ENCODE peak calls at places on chromosome 18, in eight cellular contexts. I, L, Z, Y, P, W, E and S are unnamed samples.

GRCh38 chr18:48356909-48357631 is 52.1 kb downstream of the ZBTB7C start:
- DNase-seq in P (no peak), E (no peak), W (no peak), Z (no peak), Y (no peak), L (no peak), I (no peak), S (no peak)

GRCh38 chr18:11658989-11659388 is 30.1 kb upstream of the GNAL start:
- DNase-seq in I (no peak), E (no peak), Z (no peak), P (no peak), L (no peak), W (no peak), Y (no peak), S (no peak)

GRCh38 chr18:11981633-11982366 is 493 bp downstream of the IMPA2 start:
- DNase-seq in I (peak; percentile 45), Z (peak; percentile 73), Y (peak; percentile 68), L (peak; percentile 45), W (peak; percentile 19), E (peak; percentile 54), P (peak; percentile 66), S (peak; percentile 57)

GRCh38 chr18:7000484-7001096 is 117.0 kb downstream of the LAMA1 start:
- DNase-seq in E (no peak), P (no peak), Z (no peak), W (peak; percentile 9), Y (no peak), L (no peak), I (no peak), S (no peak)

GRCh38 chr18:35345460-35345921 is 1.3 kb upstream of the ZNF24 start:
- DNase-seq in W (peak; percentile 6), Y (no peak), E (peak; percentile 22), P (no peak), Z (no peak), L (no peak), I (no peak), S (no peak)

GRCh38 chr18:59144483-59144882 is 4.8 kb downstream of the SEC11C start:
- DNase-seq in Y (no peak), L (no peak), E (no peak), I (no peak), Z (no peak), W (no peak), P (no peak), S (no peak)

GRCh38 chr18:23938901-23939341 is 75.6 kb upstream of the TTC39C start:
- DNase-seq in E (no peak), L (no peak), Y (no peak), P (no peak), W (no peak), Z (no peak), I (no peak), S (no peak)

GRCh38 chr18:79523738-79524180 is 128.0 kb downstream of the NFATC1 start:
- DNase-seq in Y (no peak), Z (no peak), E (no peak), I (no peak), L (no peak), P (peak; percentile 55), W (no peak), S (peak; percentile 15)

GRCh38 chr18:36634573-36635216 is 194.1 kb downstream of the TPGS2 start:
- DNase-seq in L (no peak), Y (no peak), W (no peak), Z (no peak), I (no peak), P (no peak), E (no peak), S (no peak)

GRCh38 chr18:21826196-21826595 is 85.6 kb downstream of the MIB1 start:
- DNase-seq in Y (no peak), L (no peak), Z (no peak), W (peak; percentile 71), P (no peak), I (no peak), E (no peak), S (no peak)

GRCh38 chr18:45684341-45685115 is 39.5 kb upstream of the SLC14A1 start:
- DNase-seq in P (no peak), I (no peak), Y (no peak), W (no peak), Z (no peak), L (no peak), E (no peak), S (no peak)

GRCh38 chr18:35005963-35006577 is 35.1 kb upstream of the MAPRE2 start:
- DNase-seq in W (peak; percentile 83), P (no peak), I (peak; percentile 58), Y (no peak), E (no peak), L (no peak), Z (no peak), S (no peak)

GRCh38 chr18:76654536-76654935 is 159.5 kb upstream of the ZNF516 start:
- DNase-seq in W (no peak), E (no peak), I (no peak), P (no peak), L (no peak), Y (no peak), Z (no peak), S (no peak)

GRCh38 chr18:79912994-79913831 is 38.2 kb downstream of the SLC66A2 start:
- DNase-seq in Z (peak; percentile 8), P (no peak), E (no peak), I (no peak), L (no peak), Y (no peak), W (no peak), S (no peak)

GRCh38 chr18:77622009-77622692 is 372.5 kb downstream of the GALR1 start:
- DNase-seq in L (no peak), Z (no peak), Y (no peak), P (no peak), I (peak; percentile 52), E (no peak), W (no peak), S (no peak)

GRCh38 chr18:51072586-51073303 is 42.7 kb downstream of the SMAD4 start:
- DNase-seq in W (no peak), L (no peak), I (no peak), Y (no peak), Z (no peak), E (no peak), P (no peak), S (no peak)

GRCh38 chr18:58785171-58785805 is 79.4 kb upstream of the ZNF532 start:
- DNase-seq in L (no peak), P (peak; percentile 25), Z (no peak), Y (peak; percentile 26), W (peak; percentile 69), I (no peak), E (peak; percentile 43), S (peak; percentile 20)

GRCh38 chr18:59954746-59955145 is 55.0 kb downstream of the PMAIP1 start:
- DNase-seq in W (no peak), Y (no peak), E (no peak), Z (no peak), I (no peak), P (no peak), L (no peak), S (no peak)

GRCh38 chr18:41323044-41323443 is 632.0 kb upstream of the PIK3C3 start:
- DNase-seq in I (no peak), L (no peak), Y (no peak), W (peak; percentile 75), E (no peak), P (no peak), Z (no peak), S (no peak)

GRCh38 chr18:8428951-8429350 is 180.3 kb upstream of the RAB12 start:
- DNase-seq in P (no peak), W (no peak), E (no peak), L (no peak), Z (no peak), I (no peak), Y (no peak), S (no peak)

GRCh38 chr18:8424481-8424880 is 184.8 kb upstream of the RAB12 start:
- DNase-seq in I (no peak), W (no peak), Y (no peak), P (no peak), Z (no peak), E (no peak), L (no peak), S (no peak)

GRCh38 chr18:8427339-8427738 is 181.9 kb upstream of the RAB12 start:
- DNase-seq in L (no peak), P (no peak), E (no peak), W (no peak), Z (no peak), Y (no peak), I (no peak), S (no peak)

GRCh38 chr18:8424917-8425725 is 184.1 kb upstream of the RAB12 start:
- DNase-seq in E (no peak), I (no peak), Z (no peak), W (no peak), L (no peak), P (no peak), Y (no peak), S (no peak)

DNA sequence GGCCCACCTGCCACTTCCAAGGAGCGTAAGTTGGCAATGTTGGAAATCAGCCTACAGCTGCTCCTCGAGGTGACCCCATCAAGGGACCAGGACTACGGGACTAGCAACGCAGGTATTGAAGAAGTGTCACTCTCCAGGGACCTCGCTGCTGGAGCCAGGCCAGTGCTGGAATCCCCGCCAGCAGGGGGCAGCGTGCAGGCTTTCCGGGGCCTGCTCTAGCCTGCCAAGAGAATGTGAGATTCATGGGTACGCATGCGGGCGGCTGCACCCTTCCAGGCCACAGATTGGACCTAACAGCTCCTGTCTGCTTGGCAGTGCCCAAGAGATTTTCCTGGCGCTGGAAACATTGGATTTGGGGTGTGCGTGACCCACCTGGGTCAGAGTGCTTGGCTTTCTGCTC is 182.8 kb upstream of the RAB12 start:
- DNase-seq in E (no peak), I (no peak), P (no peak), Y (no peak), L (no peak), W (no peak), Z (no peak), S (no peak)
- TF ChIP-seq POLR2A in E (no peak), I (no peak), P (no peak), Y (no peak), L (no peak), W (no peak), Z (no peak), S (no peak)

DNA sequence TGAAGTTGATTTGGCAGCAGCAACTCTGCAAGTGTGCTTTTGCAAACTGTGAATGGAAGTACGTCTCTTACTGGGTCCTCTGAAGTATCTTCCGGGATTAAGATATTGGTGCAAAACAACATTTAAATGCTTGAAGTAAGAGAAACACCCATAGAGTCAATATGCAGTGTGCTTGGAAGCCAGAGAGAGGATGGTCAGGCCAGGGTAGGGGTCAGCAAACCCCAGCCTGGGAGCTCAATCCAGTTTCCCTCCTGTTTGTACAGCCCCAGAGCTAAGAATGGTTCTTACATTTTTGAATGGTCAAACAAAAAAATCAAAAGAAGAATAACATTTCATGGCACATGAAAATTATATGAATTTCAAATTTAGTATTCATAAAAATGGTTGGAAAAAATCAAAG is 13.5 kb downstream of the CCDC68 start:
- DNase-seq in I (no peak), W (no peak), E (no peak), Y (no peak), P (no peak), L (no peak), Z (no peak), S (no peak)
- H3K27ac ChIP-seq in I (no peak overlapping the region), W (peak overlapping the region; percentile 14), E (peak overlapping the region; percentile 62), Y (no peak overlapping the region), P (peak overlapping the region; percentile 82), L (peak overlapping the region; percentile 61), Z (peak overlapping the region; percentile 18), S (peak overlapping the region; percentile 47)

GRCh38 chr18:67517224-67517765 is 775 bp upstream of the DSEL start:
- DNase-seq in L (peak; percentile 27), Y (peak; percentile 47), W (no peak), P (peak; percentile 10), Z (peak; percentile 19), E (peak; percentile 21), I (peak; percentile 73), S (peak; percentile 20)
- TF ChIP-seq POLR2A in L (no peak), Y (no peak), W (no peak), P (no peak), Z (peak; percentile 42), E (no peak), I (no peak), S (no peak)

GRCh38 chr18:75216212-75216925 is 5.8 kb downstream of the TSHZ1 start:
- DNase-seq in W (no peak), Z (no peak), I (no peak), Y (no peak), E (no peak), P (no peak), L (no peak), S (no peak)
- H3K27ac ChIP-seq in W (no peak overlapping the region), Z (peak overlapping the region; percentile 58), I (peak overlapping the region; percentile 77), Y (peak overlapping the region; percentile 68), E (no peak overlapping the region), P (peak overlapping the region; percentile 89), L (peak overlapping the region; percentile 34), S (no peak overlapping the region)